ENCODE peak calls at places on chromosome 6, in eight cellular contexts. F, H, N, R, J, L, W and P are unnamed samples.

GRCh38 chr6:144912474-144912873 is 627.3 kb downstream of the UTRN start:
- DNase-seq in H (no peak), L (peak), R (no peak), F (no peak), W (no peak), N (no peak), J (no peak), P (no peak)

GRCh38 chr6:35731414-35731735 is 5.5 kb upstream of the ARMC12 start:
- DNase-seq in N (peak), H (peak), F (peak), W (peak), J (peak), R (peak), L (peak), P (peak)

GRCh38 chr6:11272491-11273192 is 40.2 kb upstream of the NEDD9 start:
- DNase-seq in H (peak), J (no peak), R (no peak), L (no peak), F (no peak), N (no peak), W (no peak), P (no peak)

GRCh38 chr6:55954436-55954835 is 79.0 kb upstream of the BMP5 start:
- DNase-seq in N (no peak), J (no peak), L (no peak), F (no peak), W (no peak), R (no peak), H (no peak), P (no peak)

GRCh38 chr6:143700684-143701342 is 23.0 kb downstream of the PHACTR2 start:
- DNase-seq in L (peak), J (no peak), W (no peak), F (no peak), N (no peak), H (no peak), R (no peak), P (no peak)

GRCh38 chr6:155244434-155244833 is 19.4 kb upstream of the CLDN20 start:
- DNase-seq in H (no peak), F (no peak), J (no peak), W (no peak), R (no peak), N (no peak), L (no peak), P (no peak)

GRCh38 chr6:155157101-155157500 is 106.7 kb upstream of the CLDN20 start:
- DNase-seq in F (no peak), J (no peak), L (no peak), N (no peak), H (no peak), W (no peak), R (no peak), P (no peak)

GRCh38 chr6:29016559-29017427 is 11.7 kb upstream of the ZNF311 start:
- DNase-seq in H (peak), F (peak), W (peak), R (peak), L (peak), N (peak), J (peak), P (peak)

GRCh38 chr6:79782775-79783174 is 151.6 kb downstream of the SH3BGRL2 start:
- DNase-seq in L (peak), J (no peak), H (no peak), W (no peak), R (no peak), F (no peak), N (no peak), P (no peak)

GRCh38 chr6:27889628-27890315 is 22.4 kb downstream of the OR2B2 start:
- DNase-seq in R (no peak), N (peak), J (no peak), L (peak), W (no peak), F (no peak), H (no peak), P (no peak)

GRCh38 chr6:111552241-111552744 is 53.4 kb downstream of the TRAF3IP2 start:
- DNase-seq in F (no peak), R (no peak), N (peak), J (peak), W (peak), H (peak), L (peak), P (no peak)

GRCh38 chr6:44339763-44340625 is 2.5 kb upstream of the SPATS1 start:
- DNase-seq in R (no peak), J (no peak), N (no peak), W (no peak), H (no peak), F (no peak), L (peak), P (no peak)

GRCh38 chr6:7919871-7920270 is 9.3 kb upstream of the TXNDC5 start:
- DNase-seq in J (no peak), F (no peak), W (no peak), N (no peak), H (no peak), L (peak), R (no peak), P (no peak)

GRCh38 chr6:25482996-25483395 is 169.0 kb upstream of the SCGN start:
- DNase-seq in W (no peak), R (no peak), L (no peak), J (no peak), H (no peak), N (no peak), F (no peak), P (no peak)

GRCh38 chr6:79404261-79404660 is 133.0 kb downstream of the LCA5 start:
- DNase-seq in H (no peak), N (no peak), W (no peak), L (no peak), F (no peak), R (no peak), J (no peak), P (no peak)

GRCh38 chr6:128388380-128388779 is 132.0 kb downstream of the PTPRK start:
- DNase-seq in W (no peak), J (no peak), H (no peak), L (no peak), F (no peak), N (no peak), R (no peak), P (no peak)

GRCh38 chr6:57283096-57283495 is 34.3 kb upstream of the PRIM2 start:
- DNase-seq in H (no peak), R (no peak), L (no peak), J (no peak), N (no peak), W (no peak), F (no peak), P (no peak)

GRCh38 chr6:108200631-108201030 is 34.8 kb downstream of the NR2E1 start:
- DNase-seq in H (no peak), R (no peak), F (no peak), L (no peak), W (no peak), N (no peak), J (no peak), P (no peak)